ENCODE peak calls at places on chromosomes 4 and X, in six cellular contexts. One of them, this sample, is unnamed.

GRCh38 chrX:49896951-49897350 is 17.7 kb downstream of the USP27X start:
- DNase-seq in GM12878: no peak
- DNase-seq in HepG2: no peak
- DNase-seq in GM12892: no peak
- DNase-seq in H1: no peak
- DNase-seq in K562: no peak
- DNase-seq in this sample: no peak

GRCh38 chr4:128516568-128516967 is 229.0 kb upstream of the PGRMC2 start:
- DNase-seq in GM12878: peak; percentile 39
- DNase-seq in K562: no peak
- DNase-seq in HepG2: no peak
- DNase-seq in GM12892: no peak
- DNase-seq in H1: no peak
- DNase-seq in this sample: no peak

GRCh38 chr4:92172203-92172602 is 131.6 kb upstream of the GRID2 start:
- DNase-seq in H1: no peak
- DNase-seq in HepG2: no peak
- DNase-seq in GM12892: no peak
- DNase-seq in K562: no peak
- DNase-seq in GM12878: no peak
- DNase-seq in this sample: no peak

GRCh38 chr4:6272863-6273660 is 3.4 kb downstream of the WFS1 start:
- DNase-seq in GM12892: no peak
- DNase-seq in HepG2: peak; percentile 70
- DNase-seq in K562: no peak
- DNase-seq in GM12878: no peak
- DNase-seq in H1: no peak
- DNase-seq in this sample: no peak

GRCh38 chr4:56742080-56742871 is 61.2 kb upstream of the HOPX start:
- DNase-seq in GM12892: no peak
- DNase-seq in HepG2: no peak
- DNase-seq in H1: no peak
- DNase-seq in GM12878: no peak
- DNase-seq in K562: no peak
- DNase-seq in this sample: no peak

GRCh38 chr4:140135529-140136021 is 18.4 kb downstream of the MAML3 start:
- DNase-seq in K562: no peak
- DNase-seq in HepG2: no peak
- DNase-seq in H1: no peak
- DNase-seq in GM12878: no peak
- DNase-seq in GM12892: no peak
- DNase-seq in this sample: no peak

GRCh38 chr4:70992354-70992753 is 1.1 kb upstream of the DCK start:
- DNase-seq in K562: no peak
- DNase-seq in GM12892: no peak
- DNase-seq in H1: no peak
- DNase-seq in GM12878: no peak
- DNase-seq in HepG2: no peak
- DNase-seq in this sample: no peak

GRCh38 chr4:10811992-10812391 is 127.4 kb upstream of the CLNK start:
- DNase-seq in H1: no peak
- DNase-seq in GM12892: no peak
- DNase-seq in GM12878: no peak
- DNase-seq in HepG2: no peak
- DNase-seq in K562: no peak
- DNase-seq in this sample: no peak

GRCh38 chr4:91226838-91227237 is 1076.9 kb upstream of the GRID2 start:
- DNase-seq in K562: no peak
- DNase-seq in GM12878: no peak
- DNase-seq in H1: no peak
- DNase-seq in HepG2: no peak
- DNase-seq in GM12892: no peak
- DNase-seq in this sample: no peak

GRCh38 chr4:124279741-124280140 is 432.8 kb downstream of the ANKRD50 start:
- DNase-seq in GM12892: no peak
- DNase-seq in HepG2: no peak
- DNase-seq in H1: no peak
- DNase-seq in GM12878: no peak
- DNase-seq in K562: no peak
- DNase-seq in this sample: no peak

GRCh38 chr4:80071643-80072606 is 1.1 kb downstream of the ANTXR2 start:
- DNase-seq in HepG2: peak; percentile 6
- DNase-seq in K562: peak; percentile 38
- DNase-seq in GM12878: peak; percentile 30
- DNase-seq in GM12892: peak; percentile 6
- DNase-seq in H1: peak; percentile 17
- DNase-seq in this sample: no peak

GRCh38 chr4:38985363-38986065 is 46.7 kb downstream of the TMEM156 start:
- DNase-seq in HepG2: no peak
- DNase-seq in H1: no peak
- DNase-seq in GM12878: no peak
- DNase-seq in GM12892: no peak
- DNase-seq in K562: no peak
- DNase-seq in this sample: no peak

GRCh38 chrX:7225338-7225737 is 77.4 kb upstream of the PUDP start:
- DNase-seq in H1: no peak
- DNase-seq in HepG2: no peak
- DNase-seq in K562: no peak
- DNase-seq in GM12878: no peak
- DNase-seq in GM12892: no peak
- DNase-seq in this sample: no peak

GRCh38 chr4:77044458-77045124 is 31.2 kb downstream of the CCNI start:
- DNase-seq in HepG2: peak; percentile 9
- DNase-seq in GM12878: peak; percentile 8
- DNase-seq in GM12892: no peak
- DNase-seq in K562: peak; percentile 23
- DNase-seq in H1: no peak
- DNase-seq in this sample: no peak

GRCh38 chrX:30751497-30751896 is 98.3 kb downstream of the GK start:
- DNase-seq in HepG2: no peak
- DNase-seq in K562: no peak
- DNase-seq in GM12878: no peak
- DNase-seq in GM12892: no peak
- DNase-seq in H1: no peak
- DNase-seq in this sample: no peak

GRCh38 chr4:26163425-26164362 is 157.1 kb upstream of the RBPJ start:
- DNase-seq in K562: no peak
- DNase-seq in GM12892: no peak
- DNase-seq in HepG2: no peak
- DNase-seq in H1: no peak
- DNase-seq in GM12878: no peak
- DNase-seq in this sample: no peak

GRCh38 chrX:50858548-50858947 is 44.6 kb upstream of the SHROOM4 start:
- DNase-seq in K562: no peak
- DNase-seq in H1: no peak
- DNase-seq in GM12878: no peak
- DNase-seq in GM12892: no peak
- DNase-seq in HepG2: no peak
- DNase-seq in this sample: no peak

GRCh38 chrX:138349351-138349750 is 362.2 kb downstream of the FGF13 start:
- DNase-seq in K562: no peak
- DNase-seq in HepG2: no peak
- DNase-seq in GM12892: no peak
- DNase-seq in H1: no peak
- DNase-seq in GM12878: no peak
- DNase-seq in this sample: no peak

GRCh38 chrX:72270316-72270866 is 6.7 kb downstream of the RPS4X start:
- DNase-seq in H1: no peak
- DNase-seq in K562: no peak
- DNase-seq in GM12878: no peak
- DNase-seq in GM12892: no peak
- DNase-seq in HepG2: no peak
- DNase-seq in this sample: no peak

GRCh38 chrX:48835524-48836329 is at the start of gene PCSK1N:
- DNase-seq in HepG2: peak; percentile 88
- DNase-seq in GM12892: no peak
- DNase-seq in GM12878: no peak
- DNase-seq in H1: no peak
- DNase-seq in K562: no peak
- DNase-seq in this sample: no peak

GRCh38 chrX:1815456-1816175 is 200.8 kb downstream of the ASMT start:
- DNase-seq in GM12878: no peak
- DNase-seq in H1: no peak
- DNase-seq in K562: no peak
- DNase-seq in GM12892: no peak
- DNase-seq in HepG2: no peak
- DNase-seq in this sample: no peak

GRCh38 chr4:189385098-189385497 is 555.6 kb upstream of the FRG1 start:
- DNase-seq in H1: no peak
- DNase-seq in K562: no peak
- DNase-seq in GM12892: no peak
- DNase-seq in GM12878: no peak
- DNase-seq in HepG2: peak; percentile 79
- DNase-seq in this sample: no peak

GRCh38 chr4:153403761-153404160 is 59.3 kb downstream of the MND1 start:
- DNase-seq in GM12892: no peak
- DNase-seq in H1: no peak
- DNase-seq in HepG2: no peak
- DNase-seq in K562: no peak
- DNase-seq in GM12878: no peak
- DNase-seq in this sample: no peak

GRCh38 chr4:62490635-62491034 is 1290.5 kb downstream of the ADGRL3 start:
- DNase-seq in H1: no peak
- DNase-seq in GM12878: no peak
- DNase-seq in K562: no peak
- DNase-seq in HepG2: no peak
- DNase-seq in GM12892: no peak
- DNase-seq in this sample: no peak

GRCh38 chrX:50697691-50698090 is 116.3 kb downstream of the SHROOM4 start:
- DNase-seq in GM12878: no peak
- DNase-seq in K562: no peak
- DNase-seq in HepG2: no peak
- DNase-seq in H1: no peak
- DNase-seq in GM12892: no peak
- DNase-seq in this sample: no peak

GRCh38 chrX:138885886-138886285 is 174.4 kb upstream of the FGF13 start:
- DNase-seq in H1: no peak
- DNase-seq in HepG2: no peak
- DNase-seq in GM12878: no peak
- DNase-seq in K562: no peak
- DNase-seq in GM12892: no peak
- DNase-seq in this sample: no peak

GRCh38 chrX:109974906-109975655 is 27.8 kb upstream of the TMEM164 start:
- DNase-seq in HepG2: no peak
- DNase-seq in H1: no peak
- DNase-seq in GM12892: no peak
- DNase-seq in K562: peak; percentile 17
- DNase-seq in GM12878: no peak
- DNase-seq in this sample: no peak
- TF ChIP-seq TAF1 in HepG2: no peak
- TF ChIP-seq TAF1 in H1: no peak
- TF ChIP-seq TAF1 in GM12892: no peak
- TF ChIP-seq TAF1 in K562: no peak
- TF ChIP-seq TAF1 in GM12878: no peak
- TF ChIP-seq TAF1 in this sample: no peak

GRCh38 chr4:22457348-22457747 is 58.5 kb downstream of the ADGRA3 start:
- DNase-seq in HepG2: no peak
- DNase-seq in K562: no peak
- DNase-seq in H1: no peak
- DNase-seq in GM12878: no peak
- DNase-seq in GM12892: no peak
- DNase-seq in this sample: no peak

GRCh38 chr4:22458112-22458511 is 57.8 kb downstream of the ADGRA3 start:
- DNase-seq in GM12892: no peak
- DNase-seq in GM12878: no peak
- DNase-seq in K562: no peak
- DNase-seq in HepG2: no peak
- DNase-seq in H1: no peak
- DNase-seq in this sample: no peak

GRCh38 chr4:22463179-22463578 is 52.7 kb downstream of the ADGRA3 start:
- DNase-seq in GM12878: no peak
- DNase-seq in K562: no peak
- DNase-seq in H1: no peak
- DNase-seq in HepG2: no peak
- DNase-seq in GM12892: no peak
- DNase-seq in this sample: no peak

GRCh38 chr4:22462693-22463092 is 53.2 kb downstream of the ADGRA3 start:
- DNase-seq in GM12892: no peak
- DNase-seq in K562: no peak
- DNase-seq in HepG2: no peak
- DNase-seq in GM12878: no peak
- DNase-seq in H1: no peak
- DNase-seq in this sample: no peak

GRCh38 chr4:22460266-22460665 is 55.6 kb downstream of the ADGRA3 start:
- DNase-seq in GM12892: no peak
- DNase-seq in GM12878: no peak
- DNase-seq in H1: no peak
- DNase-seq in HepG2: peak; percentile 81
- DNase-seq in K562: no peak
- DNase-seq in this sample: no peak
- TF ChIP-seq POLR2A in GM12892: no peak
- TF ChIP-seq POLR2A in GM12878: no peak
- TF ChIP-seq POLR2A in H1: no peak
- TF ChIP-seq POLR2A in HepG2: no peak
- TF ChIP-seq POLR2A in K562: no peak
- TF ChIP-seq POLR2A in this sample: no peak

DNA sequence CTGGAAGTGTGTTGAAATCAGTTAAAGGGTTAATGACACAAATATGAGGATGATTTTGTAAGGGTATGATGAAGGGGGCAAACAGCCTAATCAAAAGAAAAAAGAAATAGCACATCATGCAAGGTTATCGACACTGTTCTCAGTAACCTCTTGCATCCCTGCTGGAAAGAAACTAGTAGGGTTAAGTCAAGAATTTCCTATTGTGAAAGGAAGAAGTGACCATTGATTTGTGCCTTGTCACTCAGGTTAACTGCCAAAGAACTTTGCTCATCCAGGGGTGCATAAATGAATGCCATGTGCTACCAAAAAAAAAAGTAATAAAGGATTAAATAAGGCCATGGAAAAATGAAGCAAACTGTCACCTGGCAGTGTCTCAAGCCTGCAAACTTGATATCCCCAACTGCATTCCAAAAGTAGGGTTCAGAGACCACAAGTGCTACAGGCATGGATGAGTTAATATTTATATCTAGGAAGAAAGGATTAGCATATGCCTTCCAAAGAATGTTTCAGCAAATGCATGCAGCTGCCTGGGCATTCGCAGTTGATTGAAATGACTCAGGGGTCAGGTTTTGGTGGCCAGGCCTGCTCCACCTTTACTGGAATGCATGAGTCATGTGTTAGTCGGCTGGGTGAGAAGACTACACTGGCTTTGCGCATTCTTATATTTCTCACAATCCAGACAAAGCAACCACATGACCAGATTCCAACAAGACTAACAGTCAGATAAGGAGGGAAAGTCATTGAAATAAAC is 78.4 kb upstream of the ATXN3L start:
- DNase-seq in H1: peak; percentile 33
- DNase-seq in GM12892: no peak
- DNase-seq in K562: peak; percentile 20
- DNase-seq in HepG2: peak; percentile 70
- DNase-seq in GM12878: no peak
- DNase-seq in this sample: no peak
- TF ChIP-seq TAF1 in H1: no peak
- TF ChIP-seq TAF1 in GM12892: no peak
- TF ChIP-seq TAF1 in K562: no peak
- TF ChIP-seq TAF1 in HepG2: no peak
- TF ChIP-seq TAF1 in GM12878: no peak
- TF ChIP-seq TAF1 in this sample: no peak

GRCh38 chrX:45622538-45622937 is 421.9 kb upstream of the DIPK2B start:
- DNase-seq in GM12892: no peak
- DNase-seq in HepG2: no peak
- DNase-seq in K562: no peak
- DNase-seq in GM12878: no peak
- DNase-seq in H1: no peak
- DNase-seq in this sample: no peak
- TF ChIP-seq POLR2A in GM12892: no peak
- TF ChIP-seq POLR2A in HepG2: no peak
- TF ChIP-seq POLR2A in K562: no peak
- TF ChIP-seq POLR2A in GM12878: no peak
- TF ChIP-seq POLR2A in H1: no peak
- TF ChIP-seq POLR2A in this sample: no peak